ENCODE peak calls at places on chromosomes 11 and 22, in seven cellular contexts. One of them, this sample, is unnamed.

GRCh38 chr11:69554849-69555248 is 73.4 kb downstream of the LINC01488 start:
- DNase-seq in choroid plexus epithelial cell: peak
- DNase-seq in progenitor cell of endocrine pancreas: no peak
- DNase-seq in astrocyte of the cerebellum: no peak
- DNase-seq in AG04449: no peak
- DNase-seq in fibroblast of villous mesenchyme: no peak
- DNase-seq in OCI-LY7: no peak
- DNase-seq in this sample: no peak

GRCh38 chr22:30420401-30421178 is 5.0 kb upstream of the MTFP1 start:
- DNase-seq in fibroblast of villous mesenchyme: peak
- DNase-seq in AG04449: peak
- DNase-seq in OCI-LY7: no peak
- DNase-seq in choroid plexus epithelial cell: peak
- DNase-seq in progenitor cell of endocrine pancreas: no peak
- DNase-seq in astrocyte of the cerebellum: no peak
- DNase-seq in this sample: peak

GRCh38 chr11:70680781-70681281 is 282.5 kb downstream of the CTTN start:
- DNase-seq in OCI-LY7: no peak
- DNase-seq in astrocyte of the cerebellum: no peak
- DNase-seq in progenitor cell of endocrine pancreas: no peak
- DNase-seq in choroid plexus epithelial cell: no peak
- DNase-seq in AG04449: no peak
- DNase-seq in fibroblast of villous mesenchyme: no peak
- DNase-seq in this sample: no peak

GRCh38 chr22:20242393-20243175 is 25.5 kb downstream of the RTN4R start:
- DNase-seq in fibroblast of villous mesenchyme: no peak
- DNase-seq in AG04449: no peak
- DNase-seq in OCI-LY7: no peak
- DNase-seq in progenitor cell of endocrine pancreas: no peak
- DNase-seq in astrocyte of the cerebellum: no peak
- DNase-seq in choroid plexus epithelial cell: no peak
- DNase-seq in this sample: no peak

GRCh38 chr11:73367482-73368024 is 8.6 kb upstream of the RELT start:
- DNase-seq in fibroblast of villous mesenchyme: no peak
- DNase-seq in progenitor cell of endocrine pancreas: no peak
- DNase-seq in AG04449: no peak
- DNase-seq in choroid plexus epithelial cell: no peak
- DNase-seq in OCI-LY7: no peak
- DNase-seq in astrocyte of the cerebellum: no peak
- DNase-seq in this sample: no peak

GRCh38 chr11:76371170-76371569 is 9.8 kb downstream of the THAP12 start:
- DNase-seq in progenitor cell of endocrine pancreas: no peak
- DNase-seq in OCI-LY7: no peak
- DNase-seq in fibroblast of villous mesenchyme: peak
- DNase-seq in choroid plexus epithelial cell: peak
- DNase-seq in AG04449: peak
- DNase-seq in astrocyte of the cerebellum: peak
- DNase-seq in this sample: no peak

GRCh38 chr11:26993965-26994446 is at the start of gene FIBIN:
- DNase-seq in AG04449: no peak
- DNase-seq in OCI-LY7: no peak
- DNase-seq in fibroblast of villous mesenchyme: peak
- DNase-seq in choroid plexus epithelial cell: peak
- DNase-seq in progenitor cell of endocrine pancreas: no peak
- DNase-seq in astrocyte of the cerebellum: no peak
- DNase-seq in this sample: no peak

GRCh38 chr11:4032097-4032496 is 62.5 kb upstream of the RRM1 start:
- DNase-seq in choroid plexus epithelial cell: no peak
- DNase-seq in astrocyte of the cerebellum: no peak
- DNase-seq in OCI-LY7: no peak
- DNase-seq in fibroblast of villous mesenchyme: no peak
- DNase-seq in AG04449: no peak
- DNase-seq in progenitor cell of endocrine pancreas: no peak
- DNase-seq in this sample: no peak

GRCh38 chr11:79253280-79253679 is 187.6 kb downstream of the TENM4 start:
- DNase-seq in fibroblast of villous mesenchyme: no peak
- DNase-seq in astrocyte of the cerebellum: no peak
- DNase-seq in AG04449: no peak
- DNase-seq in OCI-LY7: no peak
- DNase-seq in progenitor cell of endocrine pancreas: no peak
- DNase-seq in choroid plexus epithelial cell: no peak
- DNase-seq in this sample: no peak

GRCh38 chr11:14906614-14907392 is 14.8 kb upstream of the CYP2R1 start:
- DNase-seq in AG04449: no peak
- DNase-seq in choroid plexus epithelial cell: no peak
- DNase-seq in progenitor cell of endocrine pancreas: no peak
- DNase-seq in astrocyte of the cerebellum: no peak
- DNase-seq in fibroblast of villous mesenchyme: no peak
- DNase-seq in OCI-LY7: no peak
- DNase-seq in this sample: no peak

GRCh38 chr11:84396521-84396920 is 1110.4 kb upstream of the CCDC90B start:
- DNase-seq in astrocyte of the cerebellum: no peak
- DNase-seq in AG04449: no peak
- DNase-seq in OCI-LY7: no peak
- DNase-seq in progenitor cell of endocrine pancreas: no peak
- DNase-seq in fibroblast of villous mesenchyme: no peak
- DNase-seq in choroid plexus epithelial cell: peak
- DNase-seq in this sample: no peak

GRCh38 chr11:93528252-93528651 is 14.9 kb downstream of the SMCO4 start:
- DNase-seq in fibroblast of villous mesenchyme: no peak
- DNase-seq in choroid plexus epithelial cell: no peak
- DNase-seq in astrocyte of the cerebellum: no peak
- DNase-seq in AG04449: no peak
- DNase-seq in progenitor cell of endocrine pancreas: no peak
- DNase-seq in OCI-LY7: no peak
- DNase-seq in this sample: no peak

GRCh38 chr11:119409731-119410130 is 13.2 kb downstream of the THY1 start:
- DNase-seq in astrocyte of the cerebellum: no peak
- DNase-seq in OCI-LY7: no peak
- DNase-seq in AG04449: no peak
- DNase-seq in fibroblast of villous mesenchyme: no peak
- DNase-seq in choroid plexus epithelial cell: no peak
- DNase-seq in progenitor cell of endocrine pancreas: no peak
- DNase-seq in this sample: no peak

GRCh38 chr11:43681543-43681942 is 1.0 kb downstream of the HSD17B12 start:
- DNase-seq in choroid plexus epithelial cell: peak
- DNase-seq in OCI-LY7: no peak
- DNase-seq in AG04449: no peak
- DNase-seq in progenitor cell of endocrine pancreas: no peak
- DNase-seq in fibroblast of villous mesenchyme: peak
- DNase-seq in astrocyte of the cerebellum: no peak
- DNase-seq in this sample: no peak

GRCh38 chr11:96753997-96754396 is 364.2 kb downstream of the JRKL start:
- DNase-seq in OCI-LY7: no peak
- DNase-seq in progenitor cell of endocrine pancreas: no peak
- DNase-seq in AG04449: no peak
- DNase-seq in astrocyte of the cerebellum: no peak
- DNase-seq in fibroblast of villous mesenchyme: no peak
- DNase-seq in choroid plexus epithelial cell: no peak
- DNase-seq in this sample: no peak

GRCh38 chr11:59779487-59779886 is 24.3 kb downstream of the STX3 start:
- DNase-seq in OCI-LY7: no peak
- DNase-seq in choroid plexus epithelial cell: no peak
- DNase-seq in progenitor cell of endocrine pancreas: no peak
- DNase-seq in fibroblast of villous mesenchyme: no peak
- DNase-seq in AG04449: no peak
- DNase-seq in astrocyte of the cerebellum: no peak
- DNase-seq in this sample: no peak

GRCh38 chr11:33478111-33478573 is 221.0 kb downstream of the HIPK3 start:
- DNase-seq in astrocyte of the cerebellum: no peak
- DNase-seq in fibroblast of villous mesenchyme: no peak
- DNase-seq in choroid plexus epithelial cell: peak
- DNase-seq in progenitor cell of endocrine pancreas: no peak
- DNase-seq in OCI-LY7: peak
- DNase-seq in AG04449: no peak
- DNase-seq in this sample: no peak

GRCh38 chr11:66743271-66743968 is 14.4 kb upstream of the SPTBN2 start:
- DNase-seq in AG04449: no peak
- DNase-seq in progenitor cell of endocrine pancreas: no peak
- DNase-seq in astrocyte of the cerebellum: no peak
- DNase-seq in fibroblast of villous mesenchyme: no peak
- DNase-seq in OCI-LY7: no peak
- DNase-seq in choroid plexus epithelial cell: no peak
- DNase-seq in this sample: peak

GRCh38 chr11:66749091-66749490 is 20.1 kb upstream of the SPTBN2 start:
- DNase-seq in AG04449: no peak
- DNase-seq in astrocyte of the cerebellum: no peak
- DNase-seq in fibroblast of villous mesenchyme: no peak
- DNase-seq in choroid plexus epithelial cell: no peak
- DNase-seq in progenitor cell of endocrine pancreas: no peak
- DNase-seq in OCI-LY7: no peak
- DNase-seq in this sample: no peak

GRCh38 chr11:66747480-66747879 is 18.5 kb upstream of the SPTBN2 start:
- DNase-seq in choroid plexus epithelial cell: no peak
- DNase-seq in progenitor cell of endocrine pancreas: no peak
- DNase-seq in AG04449: no peak
- DNase-seq in OCI-LY7: no peak
- DNase-seq in astrocyte of the cerebellum: no peak
- DNase-seq in fibroblast of villous mesenchyme: no peak
- DNase-seq in this sample: no peak

GRCh38 chr11:66745356-66746235 is 16.6 kb upstream of the SPTBN2 start:
- DNase-seq in fibroblast of villous mesenchyme: no peak
- DNase-seq in progenitor cell of endocrine pancreas: no peak
- DNase-seq in OCI-LY7: peak
- DNase-seq in astrocyte of the cerebellum: no peak
- DNase-seq in choroid plexus epithelial cell: no peak
- DNase-seq in AG04449: no peak
- DNase-seq in this sample: no peak

GRCh38 chr11:66744485-66745355 is 15.7 kb upstream of the SPTBN2 start:
- DNase-seq in choroid plexus epithelial cell: peak
- DNase-seq in AG04449: no peak
- DNase-seq in OCI-LY7: peak
- DNase-seq in fibroblast of villous mesenchyme: peak
- DNase-seq in astrocyte of the cerebellum: no peak
- DNase-seq in progenitor cell of endocrine pancreas: peak
- DNase-seq in this sample: no peak
- TF ChIP-seq CTCF in choroid plexus epithelial cell: no peak
- TF ChIP-seq CTCF in AG04449: no peak
- TF ChIP-seq CTCF in OCI-LY7: no peak
- TF ChIP-seq CTCF in fibroblast of villous mesenchyme: no peak
- TF ChIP-seq CTCF in astrocyte of the cerebellum: no peak
- TF ChIP-seq CTCF in progenitor cell of endocrine pancreas: no peak
- TF ChIP-seq CTCF in this sample: no peak

GRCh38 chr11:2836335-2837095 is 49.1 kb downstream of the CDKN1C start:
- DNase-seq in choroid plexus epithelial cell: no peak
- DNase-seq in OCI-LY7: no peak
- DNase-seq in astrocyte of the cerebellum: no peak
- DNase-seq in AG04449: no peak
- DNase-seq in progenitor cell of endocrine pancreas: no peak
- DNase-seq in fibroblast of villous mesenchyme: no peak
- DNase-seq in this sample: no peak

GRCh38 chr11:2835768-2836150 is 49.8 kb downstream of the CDKN1C start:
- DNase-seq in choroid plexus epithelial cell: no peak
- DNase-seq in astrocyte of the cerebellum: no peak
- DNase-seq in OCI-LY7: no peak
- DNase-seq in fibroblast of villous mesenchyme: no peak
- DNase-seq in AG04449: no peak
- DNase-seq in progenitor cell of endocrine pancreas: no peak
- DNase-seq in this sample: no peak

GRCh38 chr11:2837651-2838050 is 47.9 kb downstream of the CDKN1C start:
- DNase-seq in fibroblast of villous mesenchyme: no peak
- DNase-seq in astrocyte of the cerebellum: no peak
- DNase-seq in OCI-LY7: no peak
- DNase-seq in AG04449: no peak
- DNase-seq in progenitor cell of endocrine pancreas: no peak
- DNase-seq in choroid plexus epithelial cell: no peak
- DNase-seq in this sample: no peak

GRCh38 chr11:2838091-2838490 is 47.5 kb downstream of the CDKN1C start:
- DNase-seq in OCI-LY7: no peak
- DNase-seq in fibroblast of villous mesenchyme: no peak
- DNase-seq in progenitor cell of endocrine pancreas: no peak
- DNase-seq in astrocyte of the cerebellum: no peak
- DNase-seq in choroid plexus epithelial cell: no peak
- DNase-seq in AG04449: no peak
- DNase-seq in this sample: no peak

DNA sequence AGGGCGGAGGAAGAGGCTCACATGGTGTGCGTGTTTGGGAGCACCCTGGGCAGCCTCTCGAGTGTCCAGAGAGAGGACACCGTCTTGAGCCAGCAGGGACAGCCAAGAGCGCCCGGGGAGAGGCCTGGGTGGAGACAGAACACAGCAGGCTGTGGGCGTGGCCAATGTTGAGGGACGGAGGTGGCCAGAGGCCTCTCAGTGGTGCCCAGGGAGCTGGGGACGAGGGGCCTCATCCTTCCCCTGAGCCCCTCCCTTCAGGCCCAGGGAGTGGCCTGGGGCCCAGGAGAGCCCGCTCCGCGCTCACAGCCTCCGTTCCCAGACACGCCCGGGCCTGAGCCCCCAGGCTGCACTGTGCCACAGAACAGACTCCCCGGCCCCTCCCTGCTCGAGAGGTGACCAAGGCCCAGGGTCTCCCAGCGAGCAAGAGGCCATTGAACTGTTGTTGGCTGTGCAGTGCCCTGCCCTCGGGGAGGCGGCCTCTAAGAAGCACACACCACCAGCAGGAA is 48.4 kb downstream of the CDKN1C start:
- DNase-seq in fibroblast of villous mesenchyme: peak
- DNase-seq in OCI-LY7: no peak
- DNase-seq in progenitor cell of endocrine pancreas: peak
- DNase-seq in choroid plexus epithelial cell: peak
- DNase-seq in astrocyte of the cerebellum: no peak
- DNase-seq in AG04449: no peak
- DNase-seq in this sample: no peak
- TF ChIP-seq CTCF in fibroblast of villous mesenchyme: peak
- TF ChIP-seq CTCF in OCI-LY7: no peak
- TF ChIP-seq CTCF in progenitor cell of endocrine pancreas: peak
- TF ChIP-seq CTCF in choroid plexus epithelial cell: peak
- TF ChIP-seq CTCF in astrocyte of the cerebellum: no peak
- TF ChIP-seq CTCF in AG04449: peak
- TF ChIP-seq CTCF in this sample: no peak

DNA sequence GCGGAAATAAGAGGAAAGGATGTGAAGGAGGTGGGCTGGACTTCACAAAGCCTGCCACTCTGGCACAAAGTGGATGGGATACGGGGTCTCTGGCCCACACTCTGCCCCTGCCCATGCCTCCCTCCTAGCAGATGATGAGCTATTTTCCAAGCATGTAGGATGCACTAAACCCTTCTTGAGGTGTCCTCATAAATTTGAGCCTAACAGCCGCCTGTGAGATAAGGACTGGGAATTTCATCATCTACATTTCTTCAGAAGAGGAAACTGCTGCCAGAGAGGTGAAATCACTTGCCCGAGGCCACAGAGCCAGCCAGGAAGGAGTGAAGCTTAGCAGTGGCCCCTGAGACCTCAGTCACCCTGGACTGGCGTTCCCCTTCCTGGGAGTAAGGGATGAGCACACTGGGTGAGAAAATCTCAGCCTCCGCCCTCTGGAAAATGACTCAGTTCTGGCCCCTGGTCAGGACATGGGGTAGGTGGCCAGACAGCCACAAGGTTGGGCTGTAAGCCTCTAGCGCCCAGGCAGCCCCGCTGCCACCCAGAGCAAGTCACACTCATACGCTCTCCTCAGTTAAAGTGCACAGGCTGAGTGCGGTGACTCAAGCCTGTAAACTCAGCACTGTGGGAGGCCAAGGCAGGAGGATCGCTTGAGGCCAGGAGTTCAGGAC is 27.9 kb downstream of the MB start:
- DNase-seq in progenitor cell of endocrine pancreas: no peak
- DNase-seq in astrocyte of the cerebellum: no peak
- DNase-seq in choroid plexus epithelial cell: peak
- DNase-seq in AG04449: peak
- DNase-seq in fibroblast of villous mesenchyme: peak
- DNase-seq in OCI-LY7: no peak
- DNase-seq in this sample: peak
- TF ChIP-seq CTCF in progenitor cell of endocrine pancreas: no peak
- TF ChIP-seq CTCF in astrocyte of the cerebellum: no peak
- TF ChIP-seq CTCF in choroid plexus epithelial cell: no peak
- TF ChIP-seq CTCF in AG04449: no peak
- TF ChIP-seq CTCF in fibroblast of villous mesenchyme: no peak
- TF ChIP-seq CTCF in OCI-LY7: no peak
- TF ChIP-seq CTCF in this sample: no peak

GRCh38 chr11:107218123-107219084 is 200.1 kb upstream of the GUCY1A2 start:
- DNase-seq in astrocyte of the cerebellum: no peak
- DNase-seq in progenitor cell of endocrine pancreas: no peak
- DNase-seq in fibroblast of villous mesenchyme: no peak
- DNase-seq in AG04449: no peak
- DNase-seq in OCI-LY7: no peak
- DNase-seq in choroid plexus epithelial cell: no peak
- DNase-seq in this sample: no peak
- TF ChIP-seq CTCF in astrocyte of the cerebellum: no peak
- TF ChIP-seq CTCF in progenitor cell of endocrine pancreas: no peak
- TF ChIP-seq CTCF in fibroblast of villous mesenchyme: no peak
- TF ChIP-seq CTCF in AG04449: no peak
- TF ChIP-seq CTCF in OCI-LY7: no peak
- TF ChIP-seq CTCF in choroid plexus epithelial cell: no peak
- TF ChIP-seq CTCF in this sample: no peak

This sample was measured in epithelial cell of proximal tubule.